ENCODE peak calls at places on chromosome 11, in four cellular contexts. E is HFFc6; U is activated CD8-positive, alpha-beta T cell treated with anti-CD3 and anti-CD28 coated beads for 36 hours; W is D721Med. G is an unnamed sample.

GRCh38 chr11:44036811-44037657 is 10.7 kb upstream of the ACCSL start:
- DNase-seq in E (peak), U (peak), W (peak), G (peak)

GRCh38 chr11:102630598-102631448 is 5.7 kb upstream of the MMP20 start:
- DNase-seq in E (no peak), U (no peak), W (no peak), G (no peak)

GRCh38 chr11:14577835-14578529 is 57.8 kb upstream of the PSMA1 start:
- DNase-seq in E (no peak), U (peak), W (no peak), G (no peak)

GRCh38 chr11:124898711-124899110 is 1.0 kb upstream of the ROBO4 start:
- DNase-seq in E (no peak), U (no peak), W (no peak), G (no peak)

GRCh38 chr11:8756201-8756600 is 73.6 kb downstream of the RPL27A start:
- DNase-seq in E (peak), U (no peak), W (no peak), G (no peak)

GRCh38 chr11:6006395-6006794 is 351 bp downstream of the OR56A4 start:
- DNase-seq in E (no peak), U (no peak), W (no peak), G (no peak)

GRCh38 chr11:7515544-7515943 is 1.7 kb downstream of the PPFIBP2 start:
- DNase-seq in E (no peak), U (no peak), W (no peak), G (no peak)

GRCh38 chr11:15969281-15969680 is 387.1 kb downstream of the SOX6 start:
- DNase-seq in E (peak), U (no peak), W (no peak), G (peak)

GRCh38 chr11:95829580-95830259 is 39.4 kb downstream of the CEP57 start:
- DNase-seq in E (peak), U (no peak), W (no peak), G (peak)

GRCh38 chr11:95082576-95083001 is 7.1 kb upstream of the ENDOD1 start:
- DNase-seq in E (no peak), U (no peak), W (no peak), G (no peak)

GRCh38 chr11:3888876-3889275 is 33.4 kb downstream of the STIM1 start:
- DNase-seq in E (no peak), U (no peak), W (no peak), G (no peak)

GRCh38 chr11:95524328-95525036 is 265.1 kb downstream of the FAM76B start:
- DNase-seq in E (no peak), U (no peak), W (no peak), G (no peak)

GRCh38 chr11:114162719-114163123 is 103.2 kb downstream of the ZBTB16 start:
- DNase-seq in E (peak), U (no peak), W (no peak), G (no peak)

GRCh38 chr11:94790771-94791180 is 22.6 kb downstream of the AMOTL1 start:
- DNase-seq in E (no peak), U (no peak), W (no peak), G (no peak)

DNA sequence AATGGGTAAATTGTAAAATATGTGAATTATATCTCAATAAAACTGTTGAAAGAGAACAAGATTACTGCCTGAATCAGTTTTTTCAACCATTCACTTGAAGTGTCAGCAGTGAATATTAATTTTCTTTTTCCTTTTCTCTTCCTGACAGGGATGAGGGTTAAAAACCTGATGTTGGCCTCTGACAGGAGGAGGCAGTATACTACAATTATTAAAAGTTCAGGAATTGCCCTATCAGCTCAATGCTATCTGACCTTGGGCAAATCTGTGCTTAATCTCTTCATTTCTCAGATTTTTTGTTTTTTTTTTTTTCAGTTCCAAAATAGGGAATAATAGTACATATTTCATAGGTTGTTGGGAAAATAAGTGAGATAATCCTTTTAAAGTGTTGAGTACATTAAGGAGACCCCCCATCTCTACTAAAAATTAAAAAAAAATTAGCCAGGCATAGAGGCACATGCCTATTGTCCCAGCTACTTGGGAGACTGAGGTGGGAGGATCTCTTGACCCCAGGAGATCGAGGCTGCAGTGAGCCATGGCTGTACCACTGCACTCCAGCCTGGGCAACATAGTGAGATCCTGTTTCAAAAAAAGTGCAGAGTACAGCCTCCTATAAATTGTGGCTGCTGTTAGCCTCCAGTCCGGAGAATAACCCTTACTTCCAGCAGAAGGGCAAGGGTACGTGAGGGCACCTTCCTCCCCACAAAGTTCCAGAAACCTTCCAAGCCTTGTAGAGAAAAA is 48.8 kb downstream of the TRIM44 start:
- DNase-seq in E (no peak), U (no peak), W (no peak), G (no peak)
- TF ChIP-seq CTCF in E (peak), U (no peak), W (peak), G (peak)

DNA sequence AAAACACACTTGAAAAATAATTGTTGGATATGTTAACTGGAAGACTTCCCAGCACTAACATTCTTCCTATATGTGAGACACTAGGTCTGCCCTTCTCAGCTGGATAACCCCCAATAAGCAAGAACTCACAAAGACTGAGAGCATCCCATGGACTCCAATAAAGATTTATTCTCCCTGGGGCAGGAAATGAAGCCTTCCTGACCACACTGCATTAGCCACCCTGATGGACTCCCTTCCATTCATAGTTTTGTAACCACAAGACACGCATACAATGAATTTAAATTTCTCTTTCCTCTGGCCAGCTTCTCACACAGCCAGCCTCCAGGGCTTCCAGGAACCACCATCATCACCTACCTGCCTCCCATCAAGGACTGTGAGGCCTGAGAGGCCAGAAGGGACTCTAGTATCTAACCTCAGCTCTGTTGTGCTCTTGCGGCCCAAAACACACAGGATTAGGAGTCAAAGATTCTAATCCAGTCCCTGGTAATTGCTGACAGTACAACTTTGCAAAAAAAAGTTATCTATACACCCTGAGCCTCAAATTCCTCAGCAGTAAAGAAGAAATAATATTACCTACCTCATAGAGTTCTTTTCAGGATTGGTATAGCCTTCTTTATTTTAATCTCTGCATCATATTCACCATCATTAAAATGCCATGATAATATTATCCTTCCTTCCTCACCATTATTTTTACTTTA is 45.6 kb upstream of the GDPD4 start:
- DNase-seq in E (peak), U (no peak), W (no peak), G (no peak)
- TF ChIP-seq CTCF in E (no peak), U (no peak), W (no peak), G (no peak)

DNA sequence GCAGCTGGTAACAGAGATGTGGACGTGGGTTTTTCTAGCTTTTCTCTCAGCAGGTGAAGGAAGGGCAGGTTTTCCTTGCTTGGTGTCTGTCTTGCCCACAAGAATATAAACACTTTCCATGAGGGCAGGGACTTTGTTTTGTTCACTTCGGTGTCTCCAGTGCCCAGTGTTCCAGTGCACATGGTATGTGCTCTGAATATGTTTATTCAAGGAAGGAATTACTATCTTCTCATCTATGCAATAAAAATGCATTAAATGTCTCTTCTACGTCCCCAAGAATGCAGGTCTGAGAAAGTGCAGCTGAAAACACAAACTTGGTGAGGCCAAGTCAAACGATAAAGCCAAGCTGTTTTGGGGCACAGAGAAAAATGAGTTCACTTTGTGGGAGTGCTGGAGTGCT is 56.3 kb upstream of the PLET1 start:
- DNase-seq in E (no peak), U (no peak), W (no peak), G (no peak)
- TF ChIP-seq CTCF in E (no peak), U (no peak), W (no peak), G (no peak)

DNA sequence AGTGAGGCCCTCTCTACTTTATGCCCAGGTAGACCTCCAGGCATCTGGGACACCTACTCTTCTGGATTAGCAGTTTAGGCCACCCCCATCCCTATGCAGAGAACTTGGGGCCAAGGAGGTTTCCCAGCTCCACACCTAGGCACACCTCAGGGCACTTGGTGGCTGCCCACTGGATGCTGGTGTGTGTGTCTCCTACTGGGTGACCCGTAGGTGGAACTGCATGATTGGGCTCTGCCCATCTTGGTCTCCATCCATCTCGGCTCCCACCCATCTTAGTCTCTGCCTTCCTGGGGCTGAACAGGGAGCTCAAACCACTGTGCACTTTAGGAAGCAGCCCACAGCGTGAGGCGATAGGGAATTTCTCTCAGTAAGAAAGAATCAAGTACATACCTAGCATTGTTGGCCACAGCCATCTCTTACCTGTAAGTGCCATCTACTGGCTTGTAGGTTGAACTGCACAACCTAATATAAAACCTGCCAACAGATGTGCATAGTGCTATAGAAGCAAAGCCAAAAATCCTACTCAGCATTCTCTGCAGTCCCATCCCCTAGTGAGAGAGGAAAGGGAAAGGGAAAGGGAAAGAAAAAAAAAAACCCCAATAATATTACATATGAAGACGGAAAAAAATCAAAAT is 61.6 kb upstream of the PTPN5 start:
- DNase-seq in E (peak), U (no peak), W (no peak), G (peak)
- TF ChIP-seq CTCF in E (peak), U (peak), W (peak), G (peak)

DNA sequence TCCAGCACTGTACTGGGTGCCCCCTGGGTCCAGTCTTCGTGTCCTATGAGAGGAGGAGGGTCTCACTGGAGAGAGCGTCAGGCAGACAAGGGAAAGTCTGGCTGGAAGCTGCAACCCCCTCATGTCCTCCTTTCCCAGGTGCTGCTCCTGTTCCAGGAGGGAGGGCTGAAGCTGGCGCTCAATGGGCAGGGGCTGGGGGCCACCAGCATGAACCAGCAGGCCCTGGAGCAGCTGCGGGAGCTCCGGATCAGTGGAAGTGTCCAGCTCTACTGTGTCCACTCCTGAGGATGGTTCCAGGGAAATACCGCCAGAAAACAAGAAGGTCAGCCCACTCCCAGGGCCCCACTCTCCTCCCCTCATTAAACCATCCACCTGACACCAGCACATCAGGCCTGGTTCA is 10.2 kb downstream of the LGALS12 start:
- DNase-seq in E (no peak), U (no peak), W (no peak), G (no peak)
- TF ChIP-seq CTCF in E (no peak), U (no peak), W (no peak), G (no peak)